ENCODE peak calls at places on chromosome 16, in six cellular contexts. U is tibial artery, C is spleen, Q is tibial nerve, K is uterus, N is endothelial cell. M is an unnamed sample.

GRCh38 chr16:88657371-88657770 is 5.5 kb downstream of the MVD start:
- DNase-seq in Q (no peak), U (no peak), N (no peak), K (no peak), C (no peak), M (no peak)

GRCh38 chr16:88437367-88437964 is 15.6 kb upstream of the ZFPM1 start:
- DNase-seq in C (peak; percentile 90), U (no peak), K (peak; percentile 35), N (peak; percentile 75), Q (no peak), M (peak; percentile 79)

GRCh38 chr16:68035227-68035626 is 12.1 kb downstream of the DUS2 start:
- DNase-seq in Q (no peak), N (no peak), C (no peak), U (no peak), K (no peak), M (no peak)

GRCh38 chr16:28491080-28491969 is 549 bp downstream of the CLN3 start:
- DNase-seq in U (peak; percentile 41), K (peak; percentile 48), N (peak; percentile 23), C (peak; percentile 90), Q (peak; percentile 21), M (peak; percentile 31)

GRCh38 chr16:50303605-50304466 is 37.5 kb downstream of the ADCY7 start:
- DNase-seq in U (peak; percentile 19), C (peak; percentile 72), N (no peak), K (peak; percentile 10), Q (no peak), M (no peak)

GRCh38 chr16:28879261-28879840 is 1.1 kb downstream of the ATP2A1 start:
- DNase-seq in C (no peak), N (no peak), K (no peak), Q (no peak), U (no peak), M (no peak)

GRCh38 chr16:86353934-86354333 is 156.4 kb upstream of the FOXF1 start:
- DNase-seq in U (no peak), N (no peak), C (no peak), Q (no peak), K (no peak), M (no peak)

GRCh38 chr16:67673712-67674580 is 7.3 kb downstream of the C16orf86 start:
- DNase-seq in U (peak; percentile 74), N (peak; percentile 43), C (peak; percentile 89), Q (peak; percentile 59), K (peak; percentile 72), M (no peak)

GRCh38 chr16:56422896-56423441 is 2.4 kb downstream of the AMFR start:
- DNase-seq in U (no peak), N (no peak), Q (no peak), K (no peak), C (no peak), M (no peak)

GRCh38 chr16:19236561-19236960 is 49.0 kb upstream of the CLEC19A start:
- DNase-seq in U (no peak), Q (no peak), K (no peak), C (no peak), N (no peak), M (no peak)

GRCh38 chr16:83110221-83110768 is 483.5 kb downstream of the CDH13 start:
- DNase-seq in Q (no peak), K (no peak), C (no peak), U (no peak), N (no peak), M (no peak)

GRCh38 chr16:79261461-79261860 is 339.1 kb downstream of the MAF start:
- DNase-seq in U (no peak), N (peak; percentile 68), K (no peak), Q (no peak), C (peak; percentile 80), M (no peak)
- TF ChIP-seq CTCF in U (no peak), N (peak; percentile 46), K (no peak), Q (peak; percentile 31), C (peak; percentile 46), M (peak; percentile 36)

DNA sequence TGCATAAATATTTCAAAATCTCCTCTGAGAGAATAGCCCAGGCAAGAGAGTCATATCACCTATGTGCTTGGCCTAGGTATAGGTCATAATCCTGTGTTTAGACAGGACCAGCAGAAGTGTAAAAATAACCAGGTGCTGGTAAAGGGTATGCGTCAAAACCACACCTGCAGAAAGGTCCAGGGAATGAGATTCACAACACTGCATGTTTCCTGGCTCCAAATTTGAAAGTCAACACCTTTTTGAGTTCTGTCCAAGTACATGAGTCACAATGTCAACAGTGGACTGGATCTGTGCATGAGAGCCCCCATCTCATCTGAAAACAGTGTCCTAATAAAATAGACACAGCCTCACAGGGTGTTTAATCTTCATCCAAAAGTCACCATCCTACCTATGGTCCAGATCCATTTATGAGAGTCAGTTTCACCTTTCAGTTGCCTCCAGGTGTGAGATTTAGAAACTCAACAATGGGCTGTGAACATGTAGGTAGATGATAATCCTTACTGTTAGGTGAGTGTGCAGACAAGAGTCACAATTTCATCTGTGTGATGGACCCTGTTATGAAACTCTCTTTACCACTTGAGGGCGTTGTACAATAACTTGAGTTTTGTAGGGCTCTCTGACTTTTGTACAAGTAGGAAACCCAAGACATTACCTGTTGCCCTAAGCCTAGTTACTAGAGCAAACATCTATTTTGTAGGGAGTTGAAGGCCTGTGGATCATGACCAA is 2100.7 kb downstream of the TP53TG3F start:
- DNase-seq in K (no peak), Q (no peak), U (no peak), C (no peak), N (no peak), M (no peak)
- TF ChIP-seq CTCF in K (no peak), Q (no peak), U (no peak), C (no peak), N (no peak), M (no peak)

DNA sequence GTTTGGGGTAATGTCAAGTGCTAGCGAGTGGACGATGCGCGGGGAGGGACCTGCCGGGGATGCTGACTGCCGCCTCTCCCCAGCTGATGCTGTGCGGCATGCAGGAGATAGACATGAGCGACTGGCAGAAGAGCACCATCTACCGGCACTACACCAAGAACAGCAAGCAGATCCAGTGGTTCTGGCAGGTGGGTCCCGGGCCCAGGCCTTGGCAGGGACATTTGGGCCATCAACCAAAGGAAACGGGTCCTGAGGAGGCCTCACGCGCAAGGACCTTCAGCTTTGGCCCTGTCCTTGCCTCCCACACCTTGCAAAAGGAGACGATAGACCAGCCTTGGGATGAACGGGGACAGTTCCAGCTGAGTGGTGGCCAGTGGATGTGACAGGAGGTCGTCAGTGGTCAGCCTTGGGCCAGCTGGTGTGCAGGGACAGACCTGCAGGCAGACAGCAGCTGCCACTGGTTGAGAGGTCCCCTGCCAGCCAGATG is 13.6 kb upstream of the CLEC18A start:
- DNase-seq in N (no peak), K (no peak), U (no peak), C (no peak), Q (no peak), M (no peak)
- TF ChIP-seq CTCF in N (no peak), K (no peak), U (no peak), C (no peak), Q (no peak), M (no peak)

DNA sequence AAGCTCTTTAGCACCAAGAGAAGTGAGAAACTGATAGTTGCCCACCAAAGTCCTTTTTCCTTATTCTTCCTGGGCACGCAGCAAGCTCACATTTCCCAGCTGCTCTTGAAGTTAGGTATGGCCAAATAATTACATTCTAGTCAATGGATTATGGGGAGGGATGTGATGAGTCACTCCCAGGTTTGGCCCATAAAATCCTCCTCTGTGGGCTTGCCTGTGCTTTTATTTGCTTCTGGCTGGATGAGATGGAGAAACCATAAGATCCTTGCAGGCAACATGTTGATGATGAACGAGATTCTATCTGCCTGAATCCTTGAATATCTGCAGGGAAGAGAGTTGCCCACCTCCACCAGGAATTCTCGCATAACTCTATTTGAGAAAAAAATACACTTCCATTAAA is 568.3 kb upstream of the SALL1 start:
- DNase-seq in Q (no peak), U (no peak), N (no peak), K (no peak), C (no peak), M (no peak)
- TF ChIP-seq CTCF in Q (no peak), U (no peak), N (no peak), K (no peak), C (no peak), M (no peak)

GRCh38 chr16:80171746-80172145 is 369.0 kb upstream of the DYNLRB2 start:
- DNase-seq in N (no peak), K (no peak), C (no peak), U (no peak), Q (no peak), M (no peak)
- TF ChIP-seq CTCF in N (no peak), K (no peak), C (no peak), U (no peak), Q (no peak), M (no peak)

GRCh38 chr16:48542020-48542473 is 67.9 kb downstream of the N4BP1 start:
- DNase-seq in C (peak; percentile 82), Q (peak; percentile 61), N (peak; percentile 54), K (no peak), U (peak; percentile 70), M (no peak)
- TF ChIP-seq CTCF in C (peak; percentile 52), Q (peak; percentile 73), N (no peak), K (peak; percentile 18), U (peak; percentile 68), M (peak; percentile 14)

GRCh38 chr16:2902337-2903130 is 9.2 kb upstream of the FLYWCH1 start:
- DNase-seq in C (no peak), K (no peak), Q (no peak), U (no peak), N (no peak), M (no peak)

GRCh38 chr16:2904922-2905240 is 6.8 kb upstream of the FLYWCH1 start:
- DNase-seq in U (no peak), N (no peak), C (no peak), K (peak; percentile 37), Q (no peak), M (no peak)

GRCh38 chr16:2904100-2904921 is 7.4 kb upstream of the FLYWCH1 start:
- DNase-seq in U (peak; percentile 81), N (peak; percentile 86), Q (peak; percentile 70), C (peak; percentile 96), K (peak; percentile 78), M (peak; percentile 74)

GRCh38 chr16:2905241-2905987 is 6.3 kb upstream of the FLYWCH1 start:
- DNase-seq in U (peak; percentile 99), Q (peak; percentile 100), C (peak; percentile 97), K (peak; percentile 100), N (peak; percentile 95), M (peak; percentile 83)

GRCh38 chr16:2905988-2906387 is 5.7 kb upstream of the FLYWCH1 start:
- DNase-seq in K (no peak), C (no peak), U (no peak), Q (no peak), N (no peak), M (no peak)
- TF ChIP-seq CTCF in K (no peak), C (no peak), U (no peak), Q (no peak), N (no peak), M (no peak)